ENCODE peak calls at places on chromosomes 5 and 9, in five cellular contexts. B is breast epithelium, Z is neuronal stem cell, W is Panc1, U is kidney epithelial cell. E is an unnamed sample.

GRCh38 chr5:85453026-85453349 is 1068.3 kb upstream of the EDIL3 start:
- DNase-seq in B (no peak), Z (no peak), W (no peak), U (no peak), E (no peak)

GRCh38 chr5:125196479-125197183 is 450.2 kb upstream of the ZNF608 start:
- DNase-seq in B (no peak), Z (peak; percentile 51), W (no peak), U (no peak), E (no peak)

GRCh38 chr5:149271717-149272558 is at the start of gene AFAP1L1:
- DNase-seq in B (no peak), Z (peak; percentile 23), W (no peak), U (no peak), E (peak; percentile 92)

GRCh38 chr5:6475626-6476312 is 27.1 kb downstream of the UBE2QL1 start:
- DNase-seq in B (no peak), Z (no peak), W (no peak), U (no peak), E (peak; percentile 86)

GRCh38 chr9:26800322-26800721 is 92.3 kb downstream of the CAAP1 start:
- DNase-seq in B (no peak), Z (no peak), W (no peak), U (no peak), E (no peak)

GRCh38 chr9:6080154-6080716 is 64.8 kb upstream of the RANBP6 start:
- DNase-seq in B (peak; percentile 92), Z (peak; percentile 87), W (no peak), U (peak; percentile 87), E (peak; percentile 79)

GRCh38 chr5:139668924-139669680 is 21.0 kb downstream of the CXXC5 start:
- DNase-seq in B (no peak), Z (no peak), W (no peak), U (no peak), E (peak; percentile 67)

GRCh38 chr9:19946446-19947109 is 157.7 kb upstream of the SLC24A2 start:
- DNase-seq in B (no peak), Z (no peak), W (no peak), U (no peak), E (peak; percentile 50)

GRCh38 chr5:132487841-132488555 is 2.6 kb downstream of the IRF1 start:
- DNase-seq in B (peak; percentile 6), Z (no peak), W (no peak), U (no peak), E (peak; percentile 10)

GRCh38 chr5:143106175-143106574 is 297.3 kb downstream of the NR3C1 start:
- DNase-seq in B (no peak), Z (peak; percentile 12), W (peak; percentile 20), U (peak; percentile 25), E (no peak)

GRCh38 chr9:87187656-87188055 is 240.3 kb upstream of the GAS1 start:
- DNase-seq in B (no peak), Z (no peak), W (no peak), U (no peak), E (no peak)

GRCh38 chr9:26955222-26955903 is 849 bp upstream of the IFT74 start:
- DNase-seq in B (no peak), Z (no peak), W (no peak), U (no peak), E (no peak)

GRCh38 chr5:178381921-178382688 is 149.5 kb upstream of the PHYKPL start:
- DNase-seq in B (no peak), Z (no peak), W (no peak), U (no peak), E (peak; percentile 33)

GRCh38 chr5:178383301-178383918 is 150.8 kb upstream of the PHYKPL start:
- DNase-seq in B (no peak), Z (no peak), W (no peak), U (no peak), E (peak; percentile 55)

GRCh38 chr5:178381206-178381605 is 148.6 kb upstream of the PHYKPL start:
- DNase-seq in B (no peak), Z (no peak), W (no peak), U (no peak), E (peak; percentile 43)

GRCh38 chr5:178383919-178384814 is 151.6 kb upstream of the PHYKPL start:
- DNase-seq in B (no peak), Z (no peak), W (no peak), U (no peak), E (peak; percentile 85)

DNA sequence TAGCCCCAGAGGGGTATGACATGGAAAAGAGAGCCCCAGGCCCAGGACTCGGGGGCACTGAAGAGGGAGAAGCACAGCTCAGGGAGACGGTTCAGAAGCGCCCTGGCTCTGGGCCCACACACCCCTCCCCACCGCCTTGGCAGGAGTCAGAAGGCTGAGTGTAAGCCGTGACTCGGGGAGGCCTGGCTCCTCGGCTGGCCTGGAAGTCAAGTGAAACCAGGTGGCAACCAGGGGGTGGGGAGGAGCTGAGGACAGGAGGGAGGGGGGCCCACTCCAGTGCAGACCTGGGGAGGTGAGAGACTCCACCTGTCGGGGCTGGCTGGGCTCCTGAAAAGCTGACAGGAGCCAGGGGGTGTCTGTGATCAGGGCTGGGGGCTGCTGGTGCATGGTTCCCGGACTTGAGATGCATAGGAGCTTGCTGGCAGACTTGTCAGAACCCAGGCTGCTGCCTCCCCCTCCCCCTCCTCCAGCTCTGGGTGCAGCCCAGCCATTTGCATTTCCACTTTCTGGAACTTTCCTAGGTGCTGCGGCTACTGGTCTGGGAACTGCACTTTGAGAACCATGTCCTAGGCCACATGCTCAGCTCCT is 150.2 kb upstream of the PHYKPL start:
- DNase-seq in B (no peak), Z (no peak), W (no peak), U (no peak), E (peak; percentile 78)
- H3K27me3 ChIP-seq in B (no peaks in the 10 kb centered on the region), Z (no peaks in the 10 kb centered on the region), W (no peaks in the 10 kb centered on the region), U (peaks cover 2% of the 10 kb centered on the region), E (no peaks in the 10 kb centered on the region)

GRCh38 chr9:135731454-135731853 is 29.5 kb downstream of the KCNT1 start:
- DNase-seq in B (no peak), Z (no peak), W (no peak), U (no peak), E (no peak)

GRCh38 chr9:135732569-135733257 is 30.7 kb downstream of the KCNT1 start:
- DNase-seq in B (no peak), Z (no peak), W (no peak), U (no peak), E (no peak)

GRCh38 chr9:135736265-135736978 is 34.4 kb downstream of the KCNT1 start:
- DNase-seq in B (no peak), Z (no peak), W (no peak), U (no peak), E (peak; percentile 82)

GRCh38 chr9:135736979-135737839 is 35.2 kb downstream of the KCNT1 start:
- DNase-seq in B (no peak), Z (no peak), W (no peak), U (no peak), E (no peak)

GRCh38 chr9:135734616-135735144 is 32.7 kb downstream of the KCNT1 start:
- DNase-seq in B (no peak), Z (no peak), W (no peak), U (no peak), E (peak; percentile 72)
- H3K27me3 ChIP-seq in B (no peaks in the 10 kb centered on the region), Z (no peaks in the 10 kb centered on the region), W (no peaks in the 10 kb centered on the region), U (peaks cover 23% of the 10 kb centered on the region), E (peaks cover 2% of the 10 kb centered on the region)

GRCh38 chr9:136190656-136191548 is 14.0 kb downstream of the LHX3 start:
- DNase-seq in B (no peak), Z (no peak), W (no peak), U (no peak), E (no peak)

GRCh38 chr9:136193891-136194279 is 11.0 kb downstream of the LHX3 start:
- DNase-seq in B (no peak), Z (no peak), W (no peak), U (no peak), E (peak; percentile 73)

GRCh38 chr9:136193127-136193890 is 11.6 kb downstream of the LHX3 start:
- DNase-seq in B (no peak), Z (no peak), W (no peak), U (no peak), E (peak; percentile 88)

GRCh38 chr9:136191549-136192286 is 13.2 kb downstream of the LHX3 start:
- DNase-seq in B (no peak), Z (no peak), W (no peak), U (no peak), E (peak; percentile 76)

DNA sequence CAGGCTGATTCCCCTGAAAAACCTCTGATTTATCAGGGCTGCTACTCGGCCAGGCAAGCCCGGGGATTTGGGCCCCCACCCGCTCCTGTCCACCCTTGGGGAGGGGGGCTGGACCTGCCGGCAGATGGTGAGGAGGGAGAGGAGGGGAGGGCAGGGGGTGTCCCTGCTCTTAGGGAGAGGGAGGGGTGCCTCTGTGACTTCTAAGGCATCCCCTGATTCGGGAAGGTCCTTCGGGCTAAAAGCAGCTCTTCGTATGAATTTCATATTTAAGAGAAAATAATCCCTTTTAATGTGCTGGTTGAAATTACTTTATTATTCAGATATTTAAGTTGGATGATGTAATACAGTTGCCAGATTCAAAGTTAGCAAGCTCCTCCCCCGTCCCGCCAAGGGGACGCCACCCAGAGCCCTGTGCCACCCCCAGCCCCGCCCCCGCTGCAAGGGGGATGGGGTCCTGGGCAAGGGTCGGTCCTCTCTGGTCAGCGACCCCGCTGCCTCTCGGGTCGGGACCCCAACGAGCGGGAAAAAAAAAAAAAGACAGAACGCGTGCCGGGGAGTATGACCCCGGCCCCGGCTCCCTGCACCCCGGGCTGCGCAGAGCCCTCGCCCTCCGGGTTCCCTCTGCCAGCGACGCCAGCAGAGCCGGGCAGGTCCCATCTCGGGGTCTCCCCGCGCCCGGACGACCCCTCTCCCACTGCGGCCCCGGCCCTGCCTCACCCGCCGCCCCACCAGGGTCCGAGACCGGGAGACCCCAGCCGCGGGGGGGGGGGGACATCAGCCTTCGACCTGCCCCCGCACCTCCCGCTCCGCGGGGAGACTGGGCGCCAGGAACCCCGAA is 12.4 kb downstream of the LHX3 start:
- DNase-seq in B (no peak), Z (no peak), W (no peak), U (no peak), E (peak; percentile 90)
- H3K27me3 ChIP-seq in B (peaks cover 7% of the 10 kb centered on the region), Z (peaks cover 46% of the 10 kb centered on the region), W (no peaks in the 10 kb centered on the region), U (peaks cover 85% of the 10 kb centered on the region), E (peaks cover 69% of the 10 kb centered on the region)

DNA sequence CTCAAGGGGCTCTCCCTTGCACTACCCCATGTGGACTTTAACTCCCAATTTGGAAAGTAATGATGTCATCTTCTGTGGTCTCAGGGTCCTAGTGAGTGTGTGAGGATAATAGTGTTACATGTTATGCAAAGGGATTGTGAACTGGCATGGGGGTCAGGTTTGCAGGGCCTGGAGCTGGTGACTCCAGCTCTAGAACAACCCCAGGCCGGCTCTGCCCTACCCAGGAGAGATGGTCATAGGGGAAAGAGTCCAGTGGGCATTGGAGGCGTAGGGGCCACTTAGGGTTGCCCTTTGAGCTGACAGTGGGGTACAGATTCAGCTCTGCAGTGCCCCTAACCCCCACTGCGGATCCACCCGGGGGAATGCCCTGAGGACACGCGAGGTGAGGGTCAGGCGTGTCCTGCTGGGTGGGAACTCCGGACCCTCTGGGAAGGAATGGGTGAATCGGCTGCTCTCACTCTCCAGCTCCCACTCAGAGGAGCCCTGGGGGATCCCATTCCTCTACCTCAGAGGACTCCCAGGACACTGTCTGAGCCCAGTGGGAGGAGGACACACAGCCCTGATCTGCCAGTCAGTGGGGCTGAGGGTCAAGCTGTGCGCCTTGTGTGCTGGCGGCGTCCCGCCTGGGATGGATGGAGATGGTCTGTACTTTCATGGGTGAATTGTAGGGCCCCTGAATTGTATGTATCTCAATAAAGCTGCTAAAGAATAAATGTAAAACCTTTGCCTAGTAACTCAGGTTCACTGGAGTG is 2.5 kb upstream of the NKD2 start:
- DNase-seq in B (peak; percentile 13), Z (no peak), W (no peak), U (no peak), E (peak; percentile 44)
- H3K27me3 ChIP-seq in B (no peaks in the 10 kb centered on the region), Z (peaks cover 8% of the 10 kb centered on the region), W (no peaks in the 10 kb centered on the region), U (peaks cover 75% of the 10 kb centered on the region), E (peaks cover 60% of the 10 kb centered on the region)

GRCh38 chr9:126658964-126659555 is 45.3 kb downstream of the LMX1B start:
- DNase-seq in B (no peak), Z (no peak), W (no peak), U (no peak), E (no peak)
- H3K27me3 ChIP-seq in B (no peaks in the 10 kb centered on the region), Z (no peaks in the 10 kb centered on the region), W (no peaks in the 10 kb centered on the region), U (peaks cover 18% of the 10 kb centered on the region), E (no peaks in the 10 kb centered on the region)